ENCODE peak calls at places on chromosomes 16 and 17, in four cellular contexts. K is iPS-NIHi11; C is Calu3; U is stimulated activated CD8-positive, alpha-beta memory T cell treated with anti-CD3 and anti-CD28 coated beads, Interleukin-12 subunit alpha, Interleukin-12 subunit beta, amount 100 ng/mL, for 1 hour. X is an unnamed sample.

GRCh38 chr17:12627177-12627629 is 38.5 kb upstream of the MYOCD start:
- DNase-seq in K (no peak), C (peak), U (no peak), X (no peak)

GRCh38 chr17:55845385-55845784 is 94.5 kb downstream of the PCTP start:
- DNase-seq in K (peak), C (no peak), U (no peak), X (peak)

GRCh38 chr17:5035356-5035755 is at the start of gene SLC52A1:
- DNase-seq in K (peak), C (peak), U (no peak), X (peak)

GRCh38 chr17:8122923-8123694 is 797 bp downstream of the HES7 start:
- DNase-seq in K (no peak), C (no peak), U (no peak), X (peak)

GRCh38 chr17:39769974-39770587 is 32.3 kb downstream of the GRB7 start:
- DNase-seq in K (no peak), C (peak), U (no peak), X (no peak)

GRCh38 chr16:55179858-55180585 is 144.0 kb upstream of the IRX6 start:
- DNase-seq in K (no peak), C (no peak), U (no peak), X (no peak)

GRCh38 chr17:47883589-47884426 is 12.2 kb upstream of the SP2 start:
- DNase-seq in K (no peak), C (no peak), U (no peak), X (no peak)

GRCh38 chr16:87780385-87780989 is 14.7 kb upstream of the KLHDC4 start:
- DNase-seq in K (no peak), C (no peak), U (no peak), X (no peak)

GRCh38 chr17:58660621-58661020 is 31.2 kb downstream of the TEX14 start:
- DNase-seq in K (no peak), C (no peak), U (no peak), X (no peak)

GRCh38 chr16:31215287-31216115 is 1.4 kb downstream of the PYDC1 start:
- DNase-seq in K (peak), C (peak), U (no peak), X (peak)

GRCh38 chr17:278055-279028 is 74.3 kb downstream of the RPH3AL start:
- DNase-seq in K (no peak), C (no peak), U (no peak), X (no peak)

GRCh38 chr16:30667361-30667905 is 9.2 kb downstream of the FBRS start:
- DNase-seq in K (no peak), C (no peak), U (no peak), X (peak)

GRCh38 chr17:81815646-81815985 is 11.7 kb downstream of the GCGR start:
- DNase-seq in K (no peak), C (no peak), U (no peak), X (no peak)

GRCh38 chr17:50533720-50534148 is 1.2 kb downstream of the EPN3 start:
- DNase-seq in K (peak), C (peak), U (no peak), X (peak)

GRCh38 chr16:23398987-23399805 is 53.8 kb downstream of the COG7 start:
- DNase-seq in K (peak), C (no peak), U (no peak), X (peak)

GRCh38 chr17:73516356-73516755 is 127.9 kb downstream of the SDK2 start:
- DNase-seq in K (no peak), C (no peak), U (no peak), X (peak)

X was measured in H7.